ENCODE peak calls at places on chromosomes 1 and 21, in six cellular contexts. U is transverse colon; Y is RPMI7951; H is activated CD4-positive, alpha-beta T cell treated with anti-CD3 and anti-CD28 coated beads, Interleukin-2, amount 50 U/mL, for 4 hours; L is CD8-positive, alpha-beta T cell; P is Right ventricle myocardium superior. S is an unnamed sample.

GRCh38 chr1:32100359-32100758 is 7.5 kb upstream of the KPNA6 start:
- DNase-seq in U (no peak), Y (no peak), H (no peak), L (no peak), P (peak), S (peak)

GRCh38 chr21:44051462-44051941 is 39.4 kb downstream of the TRAPPC10 start:
- DNase-seq in U (no peak), Y (no peak), H (no peak), L (no peak), P (peak), S (peak)

GRCh38 chr1:33099290-33100118 is 18.6 kb downstream of the AZIN2 start:
- DNase-seq in U (peak), Y (peak), H (peak), L (peak), P (peak), S (no peak)

GRCh38 chr1:29805122-29805895 is 569.0 kb downstream of the PTPRU start:
- DNase-seq in U (no peak), Y (no peak), H (no peak), L (no peak), P (no peak), S (no peak)

GRCh38 chr1:213429642-213430041 is 378.6 kb downstream of the RPS6KC1 start:
- DNase-seq in U (no peak), Y (no peak), H (no peak), L (no peak), P (no peak), S (no peak)

GRCh38 chr21:39088831-39089380 is 94.3 kb downstream of the PSMG1 start:
- DNase-seq in U (no peak), Y (peak), H (no peak), L (no peak), P (no peak), S (no peak)

GRCh38 chr1:125086611-125087010 is 3901.8 kb downstream of the SRGAP2C start:
- DNase-seq in U (no peak), Y (no peak), H (no peak), L (no peak), P (no peak), S (peak)

GRCh38 chr1:106998431-106999002 is 58.0 kb upstream of the PRMT6 start:
- DNase-seq in U (no peak), Y (no peak), H (no peak), L (no peak), P (no peak), S (no peak)

GRCh38 chr21:23887709-23888303 is 1719.5 kb downstream of the MRPL39 start:
- DNase-seq in U (peak), Y (peak), H (peak), L (peak), P (no peak), S (no peak)

S was measured in Right ventricle myocardium inferior.